ENCODE peak calls at places on chromosomes 13 and 19, in ten cellular contexts. D is GM13976; K is CD4-positive, alpha-beta memory T cell; R is NCI-H1105; Y is activated naive CD8-positive, alpha-beta T cell treated with anti-CD3 and anti-CD28 coated beads, Interleukin-2, amount 50 U/mL, for 24 hours; M is stimulated activated CD4-positive, alpha-beta T cell treated with anti-CD3 and anti-CD28 coated beads, Interleukin-1b, Interleukin-23, amount 100 ng/mL, for 24 hours; G is A549; V is smooth muscle cell of the brain vasculature; N is HuH-7; O is AG04450. U is an unnamed sample.

GRCh38 chr13:33311040-33311439 is 25.5 kb upstream of the STARD13 start:
- DNase-seq in D (no peak), K (no peak), R (no peak), Y (no peak), M (no peak), G (no peak), V (no peak), N (no peak), O (no peak), U (no peak)

GRCh38 chr19:2782357-2782935 is 627 bp downstream of the SGTA start:
- DNase-seq in D (no peak), K (no peak), R (no peak), Y (peak; percentile 21), M (no peak), G (no peak), V (no peak), N (no peak), O (no peak), U (no peak)

GRCh38 chr19:35805518-35806102 is 7.0 kb downstream of the PRODH2 start:
- DNase-seq in D (no peak), K (no peak), R (peak; percentile 19), Y (no peak), M (no peak), G (no peak), V (no peak), N (no peak), O (no peak), U (no peak)

GRCh38 chr13:102369303-102369702 is 32.5 kb downstream of the FGF14 start:
- DNase-seq in D (no peak), K (no peak), R (no peak), Y (no peak), M (no peak), G (no peak), V (no peak), N (no peak), O (no peak), U (no peak)

GRCh38 chr19:40466219-40467006 is at the start of gene SPTBN4:
- DNase-seq in D (no peak), K (peak; percentile 98), R (no peak), Y (peak; percentile 72), M (no peak), G (no peak), V (no peak), N (no peak), O (no peak), U (no peak)

GRCh38 chr19:19654441-19654840 is 9.0 kb downstream of the ATP13A1 start:
- DNase-seq in D (no peak), K (no peak), R (no peak), Y (no peak), M (no peak), G (no peak), V (no peak), N (no peak), O (no peak), U (no peak)

GRCh38 chr13:110443633-110444225 is 117.8 kb downstream of the RAB20 start:
- DNase-seq in D (peak; percentile 48), K (no peak), R (no peak), Y (no peak), M (no peak), G (no peak), V (no peak), N (no peak), O (no peak), U (no peak)

GRCh38 chr13:64314286-64314685 is 2898.6 kb upstream of the PCDH20 start:
- DNase-seq in D (no peak), K (no peak), R (no peak), Y (no peak), M (no peak), G (no peak), V (peak; percentile 3), N (no peak), O (peak; percentile 4), U (no peak)

GRCh38 chr13:38943231-38943630 is 47.4 kb downstream of the STOML3 start:
- DNase-seq in D (no peak), K (no peak), R (no peak), Y (no peak), M (no peak), G (no peak), V (no peak), N (no peak), O (no peak), U (no peak)

U was measured in keratinocyte.